ENCODE peak calls at places on chromosome X, in four cellular contexts. N is HepG2, A is K562, H is SK-N-SH. W is an unnamed sample.

GRCh38 chrX:113920661-113921060 is 663.2 kb upstream of the HTR2C start:
- DNase-seq in N (no peak), A (no peak), H (no peak), W (no peak)

GRCh38 chrX:49192722-49193328 is 6.7 kb upstream of the PRICKLE3 start:
- DNase-seq in N (no peak), A (peak), H (no peak), W (peak)

GRCh38 chrX:69128573-69128972 is 36.7 kb downstream of the PJA1 start:
- DNase-seq in N (no peak), A (no peak), H (peak), W (no peak)

GRCh38 chrX:150944233-150944632 is 38.9 kb upstream of the HMGB3 start:
- DNase-seq in N (no peak), A (no peak), H (no peak), W (no peak)

GRCh38 chrX:69222103-69223090 is 57.1 kb upstream of the PJA1 start:
- DNase-seq in N (peak), A (peak), H (peak), W (peak)

GRCh38 chrX:78106651-78106986 is 2.6 kb downstream of the PGK1 start:
- DNase-seq in N (no peak), A (no peak), H (no peak), W (no peak)

GRCh38 chrX:19673334-19674040 is 158.2 kb upstream of the MAP3K15 start:
- DNase-seq in N (peak), A (no peak), H (no peak), W (no peak)

GRCh38 chrX:24131476-24131875 is 18.1 kb upstream of the ZFX start:
- DNase-seq in N (no peak), A (no peak), H (no peak), W (no peak)

GRCh38 chrX:292900-293897 is 12.0 kb downstream of the PLCXD1 start:
- DNase-seq in N (no peak), A (no peak), H (no peak), W (no peak)

GRCh38 chrX:37405954-37406353 is 56.8 kb downstream of the PRRG1 start:
- DNase-seq in N (no peak), A (peak), H (no peak), W (no peak)

GRCh38 chrX:106932492-106932923 is 12.3 kb downstream of the CLDN2 start:
- DNase-seq in N (peak), A (no peak), H (no peak), W (no peak)

GRCh38 chrX:68724531-68725020 is 77.1 kb downstream of the STARD8 start:
- DNase-seq in N (no peak), A (no peak), H (no peak), W (no peak)

GRCh38 chrX:13966071-13966850 is 63.4 kb downstream of the GEMIN8 start:
- DNase-seq in N (no peak), A (no peak), H (no peak), W (no peak)

GRCh38 chrX:29561417-29561816 is 653.9 kb upstream of the MAGEB2 start:
- DNase-seq in N (no peak), A (no peak), H (no peak), W (no peak)
- TF ChIP-seq JUND in N (no peak), A (no peak), H (no peak), W (no peak)

DNA sequence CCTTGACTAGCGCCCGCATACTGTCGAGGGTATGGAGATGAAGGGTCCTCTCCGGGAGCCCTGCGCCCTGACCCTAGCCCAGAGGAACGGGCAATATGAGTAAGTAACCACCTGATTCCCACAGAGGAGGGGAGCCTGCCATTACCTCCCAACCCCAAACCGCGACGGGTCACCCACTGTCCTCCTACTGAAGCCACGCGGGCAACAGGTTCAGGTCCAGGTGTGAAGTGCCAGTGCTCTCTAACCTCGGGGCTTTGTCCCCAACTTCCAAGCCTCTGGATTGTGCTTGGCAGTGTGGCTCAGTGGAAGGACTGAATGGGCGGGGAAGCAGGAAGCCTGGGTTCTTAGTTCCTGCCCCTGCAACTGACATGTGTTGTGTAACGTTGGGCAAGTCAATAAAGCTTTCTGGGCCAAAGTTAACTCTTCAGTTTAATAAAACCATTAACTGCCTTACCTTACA is 696 bp downstream of the OCRL start:
- DNase-seq in N (peak), A (peak), H (no peak), W (no peak)
- TF ChIP-seq JUND in N (no peak), A (no peak), H (no peak), W (no peak)

GRCh38 chrX:101260435-101260834 is 30.7 kb downstream of the TAF7L start:
- DNase-seq in N (peak), A (peak), H (no peak), W (peak)
- TF ChIP-seq JUND in N (no peak), A (no peak), H (no peak), W (no peak)

GRCh38 chrX:134173541-134174272 is 63.3 kb upstream of the CCDC160 start:
- DNase-seq in N (no peak), A (no peak), H (peak), W (no peak)
- TF ChIP-seq JUND in N (no peak), A (no peak), H (no peak), W (no peak)

GRCh38 chrX:41308884-41309655 is 24.9 kb upstream of the DDX3X start:
- DNase-seq in N (no peak), A (no peak), H (no peak), W (no peak)
- TF ChIP-seq JUND in N (no peak), A (no peak), H (no peak), W (no peak)

GRCh38 chrX:72393836-72394517 is 88.3 kb upstream of the CITED1 start:
- DNase-seq in N (no peak), A (no peak), H (no peak), W (no peak)
- TF ChIP-seq JUND in N (no peak), A (no peak), H (no peak), W (no peak)

W was measured in T47D.